ENCODE peak calls at places on chromosomes 5 and 9, in six cellular contexts. J is heart left ventricle, R is fibroblast of pulmonary artery, O is BJ, B is kidney epithelial cell, C is neural progenitor cell. I is an unnamed sample.

GRCh38 chr5:1726469-1726865 is 73.2 kb downstream of the MRPL36 start:
- DNase-seq in J (no peak), R (no peak), O (no peak), B (no peak), C (peak), I (no peak)

GRCh38 chr5:37165761-37166160 is 83.4 kb downstream of the CPLANE1 start:
- DNase-seq in J (no peak), R (no peak), O (no peak), B (peak), C (no peak), I (no peak)

GRCh38 chr9:20618361-20618799 is 3.9 kb downstream of the MLLT3 start:
- DNase-seq in J (no peak), R (peak), O (no peak), B (no peak), C (no peak), I (no peak)

GRCh38 chr5:40171971-40172370 is 507.7 kb upstream of the PTGER4 start:
- DNase-seq in J (no peak), R (peak), O (no peak), B (peak), C (no peak), I (no peak)

GRCh38 chr5:109987355-109987754 is 297.6 kb downstream of the MAN2A1 start:
- DNase-seq in J (no peak), R (peak), O (no peak), B (no peak), C (no peak), I (peak)

GRCh38 chr9:128231638-128232568 is 28.7 kb downstream of the DNM1 start:
- DNase-seq in J (no peak), R (no peak), O (no peak), B (no peak), C (no peak), I (no peak)

GRCh38 chr9:92294297-92294676 is 790 bp upstream of the IARS1 start:
- DNase-seq in J (no peak), R (no peak), O (no peak), B (no peak), C (peak), I (no peak)

GRCh38 chr9:11149065-11149464 is 536.3 kb upstream of the PTPRD start:
- DNase-seq in J (no peak), R (no peak), O (no peak), B (no peak), C (peak), I (no peak)

GRCh38 chr5:54457094-54457531 is 1.6 kb downstream of the HSPB3 start:
- DNase-seq in J (no peak), R (peak), O (peak), B (peak), C (no peak), I (peak)

GRCh38 chr5:43104102-43104501 is 16.6 kb upstream of the ZNF131 start:
- DNase-seq in J (no peak), R (no peak), O (no peak), B (no peak), C (no peak), I (no peak)

GRCh38 chr5:99815-100214 is 7.8 kb downstream of the PLEKHG4B start:
- DNase-seq in J (no peak), R (no peak), O (no peak), B (no peak), C (no peak), I (no peak)

GRCh38 chr9:114235113-114235589 is 79.8 kb downstream of the COL27A1 start:
- DNase-seq in J (no peak), R (no peak), O (no peak), B (no peak), C (peak), I (no peak)

GRCh38 chr9:72263572-72263971 is 101.4 kb downstream of the ZFAND5 start:
- DNase-seq in J (no peak), R (no peak), O (no peak), B (no peak), C (no peak), I (no peak)

GRCh38 chr5:60687927-60688720 is 11.8 kb downstream of the DEPDC1B start:
- DNase-seq in J (no peak), R (peak), O (no peak), B (peak), C (peak), I (no peak)

GRCh38 chr5:143918961-143919360 is 107.0 kb downstream of the HMHB1 start:
- DNase-seq in J (no peak), R (no peak), O (no peak), B (no peak), C (no peak), I (no peak)

GRCh38 chr5:61363715-61364114 is 31.7 kb downstream of the ZSWIM6 start:
- DNase-seq in J (no peak), R (no peak), O (no peak), B (no peak), C (no peak), I (no peak)

GRCh38 chr5:135246923-135247795 is 151.9 kb downstream of the MACROH2A1 start:
- DNase-seq in J (no peak), R (peak), O (peak), B (peak), C (no peak), I (peak)

DNA sequence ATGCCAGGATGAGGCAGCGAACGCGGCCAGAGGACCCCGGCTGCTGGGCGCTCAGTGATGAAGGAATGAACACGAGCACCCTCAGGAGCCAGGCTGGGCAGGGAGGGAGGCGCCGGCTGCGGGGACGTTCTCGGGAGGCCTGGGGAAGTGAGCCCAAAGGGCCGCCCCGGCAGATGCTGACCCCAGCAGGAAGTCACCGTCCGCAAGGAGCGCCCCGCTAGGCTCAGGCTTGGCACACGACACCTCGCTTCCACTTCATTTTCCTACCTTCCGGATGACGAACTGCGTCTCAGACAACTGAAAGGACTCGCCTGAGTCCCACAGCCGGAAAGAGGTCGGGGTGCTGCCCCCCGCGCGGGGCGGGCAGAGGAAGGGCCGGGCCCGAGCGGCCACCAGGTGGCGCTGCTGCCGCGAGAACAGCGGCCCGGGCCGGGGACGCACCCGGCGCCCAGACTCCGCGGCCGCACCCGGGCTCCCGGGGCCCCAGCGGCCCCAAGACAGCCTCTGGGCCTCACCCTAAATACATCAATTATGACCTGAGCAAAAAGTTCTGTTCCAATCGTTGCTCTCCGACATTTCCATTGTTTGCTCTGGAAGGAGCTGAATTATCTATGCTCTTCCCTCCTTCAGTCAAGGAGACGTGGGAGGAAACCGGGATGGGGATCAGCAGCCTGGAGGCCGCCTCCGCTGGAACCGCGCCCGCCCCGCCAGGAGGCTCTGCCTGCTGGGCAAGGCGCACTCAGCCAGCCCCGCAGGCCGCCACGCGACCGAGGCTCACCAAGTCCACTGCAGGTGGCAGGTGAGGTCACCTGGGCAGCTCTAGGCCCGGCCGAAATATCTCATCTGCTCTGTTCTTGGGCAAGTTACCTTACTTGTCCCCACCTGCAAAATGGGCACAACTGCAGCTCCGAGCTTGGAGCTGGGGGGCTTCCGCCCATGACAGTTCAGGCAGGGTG is 107.0 kb downstream of the ZNF354C start:
- DNase-seq in J (peak), R (peak), O (no peak), B (no peak), C (peak), I (no peak)
- H3K4me3 ChIP-seq in J (peak), R (peak), O (no peak), B (no peak), C (no peak), I (peak)

GRCh38 chr9:121283072-121283398 is 15.1 kb downstream of the GSN start:
- DNase-seq in J (no peak), R (no peak), O (no peak), B (no peak), C (no peak), I (no peak)

GRCh38 chr9:121279841-121280388 is 12.0 kb downstream of the GSN start:
- DNase-seq in J (no peak), R (no peak), O (no peak), B (no peak), C (no peak), I (no peak)

GRCh38 chr9:121282309-121283071 is 14.5 kb downstream of the GSN start:
- DNase-seq in J (peak), R (peak), O (peak), B (no peak), C (no peak), I (no peak)

GRCh38 chr9:121280715-121281613 is 13.0 kb downstream of the GSN start:
- DNase-seq in J (no peak), R (no peak), O (no peak), B (no peak), C (no peak), I (no peak)

DNA sequence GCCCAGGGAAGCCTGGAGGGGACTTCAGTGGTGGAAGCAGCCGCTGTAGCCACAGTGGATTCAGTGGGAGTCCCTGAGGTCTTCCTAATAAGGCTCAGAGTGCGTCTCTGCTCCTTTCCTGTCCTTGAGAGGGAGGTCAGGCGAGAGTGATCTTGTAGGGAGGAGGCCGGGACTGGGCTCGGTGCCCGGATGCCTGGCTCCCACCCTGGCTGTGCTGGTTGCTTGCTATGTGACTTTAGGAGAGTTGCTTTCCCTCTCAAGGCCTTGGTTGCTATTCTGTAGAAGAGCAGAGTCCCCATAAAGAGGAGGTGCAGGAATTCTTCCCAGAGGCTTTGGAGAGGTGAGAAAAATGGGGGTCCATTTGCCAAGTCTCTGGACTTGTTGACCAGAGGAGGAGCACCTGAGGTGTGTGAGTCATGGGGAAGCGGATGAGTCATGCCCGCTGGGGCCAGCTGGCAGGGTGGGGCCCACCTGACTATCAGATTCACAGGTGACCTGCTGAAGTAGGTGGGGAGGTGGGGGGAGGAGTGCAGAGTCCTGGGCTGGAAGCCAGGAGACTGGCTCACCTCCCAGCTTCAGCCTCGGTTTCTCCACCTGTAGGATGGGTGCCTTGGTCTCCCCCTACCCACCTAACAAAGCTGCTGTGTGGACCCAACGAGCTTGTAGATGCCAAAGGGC is 13.8 kb downstream of the GSN start:
- DNase-seq in J (peak), R (peak), O (no peak), B (peak), C (no peak), I (no peak)
- TF ChIP-seq CTCF in J (no peak), R (no peak), O (peak), B (peak), C (no peak), I (no peak)

GRCh38 chr5:177507165-177507564 is 2.5 kb downstream of the DOK3 start:
- DNase-seq in J (no peak), R (peak), O (no peak), B (no peak), C (no peak), I (no peak)
- H3K4me3 ChIP-seq in J (no peak), R (no peak), O (no peak), B (no peak), C (no peak), I (no peak)

DNA sequence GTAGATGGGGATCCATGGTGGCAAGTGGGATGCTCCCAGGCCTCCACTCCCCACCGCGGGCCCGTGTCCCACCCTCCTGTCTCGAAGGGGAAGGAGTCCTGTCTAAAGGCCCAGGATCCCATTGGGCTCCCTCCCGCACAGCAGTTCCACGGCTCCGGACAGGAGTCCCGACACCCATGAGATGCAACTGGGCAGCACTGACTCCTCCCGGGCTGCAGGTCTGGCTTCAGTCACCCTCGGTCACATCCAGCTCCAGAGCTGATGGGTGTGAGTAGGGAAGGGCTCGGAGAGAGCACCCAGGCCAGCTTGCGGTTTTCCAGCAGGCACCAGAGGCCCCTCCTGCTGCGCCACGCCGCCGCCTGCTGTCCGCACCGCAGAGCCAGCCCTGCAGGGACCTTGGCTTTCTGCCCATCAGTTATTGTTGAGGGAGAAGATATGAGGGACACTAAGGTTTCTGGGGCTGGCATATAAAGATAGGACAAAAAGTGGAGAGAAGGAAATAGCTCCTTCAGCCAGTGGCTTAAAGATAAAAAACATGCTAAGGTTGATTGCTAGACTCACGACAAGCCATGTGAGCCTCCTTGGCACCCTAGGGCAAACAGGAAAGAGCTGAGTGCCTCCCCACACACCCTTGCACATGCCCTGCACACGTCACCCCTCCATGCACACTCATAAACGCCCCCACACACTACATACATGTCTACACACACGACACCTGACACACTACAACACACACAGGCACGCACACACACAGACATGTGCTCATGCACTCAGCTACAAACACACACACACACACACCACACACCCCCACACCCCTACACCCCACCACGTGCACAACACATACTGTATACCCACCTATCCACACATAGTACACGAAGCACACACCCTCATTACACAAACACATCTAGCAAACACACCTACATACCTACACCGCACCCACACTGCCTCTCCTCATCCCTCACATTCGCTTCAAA is 79.0 kb downstream of the AK8 start:
- DNase-seq in J (no peak), R (no peak), O (no peak), B (no peak), C (no peak), I (no peak)
- TF ChIP-seq CTCF in J (peak), R (no peak), O (no peak), B (no peak), C (peak), I (no peak)

I was measured in AG04449.